ENCODE peak calls at places on chromosome 10, in six cellular contexts. Q is HCT116, G is H1, F is K562, B is HepG2, A is SK-N-SH. H is an unnamed sample.

GRCh38 chr10:35225204-35225603 is 98.6 kb downstream of the CREM start:
- DNase-seq in G (no peak), B (no peak), Q (no peak), A (no peak), F (no peak), H (no peak)

GRCh38 chr10:131700032-131700431 is 200.8 kb upstream of the PPP2R2D start:
- DNase-seq in Q (no peak), G (no peak), F (no peak), B (no peak), A (no peak), H (no peak)

GRCh38 chr10:100995171-100995570 is 4.4 kb upstream of the LZTS2 start:
- DNase-seq in Q (no peak), G (no peak), A (no peak), B (no peak), F (no peak), H (no peak)

GRCh38 chr10:87685832-87686589 is 26.3 kb downstream of the PAPSS2 start:
- DNase-seq in F (no peak), G (no peak), Q (no peak), B (no peak), A (no peak), H (no peak)

GRCh38 chr10:50582766-50583762 is 40.7 kb downstream of the SGMS1 start:
- DNase-seq in Q (no peak), F (peak), A (no peak), B (no peak), G (no peak), H (peak)

GRCh38 chr10:126380352-126381076 is 7.8 kb downstream of the ADAM12 start:
- DNase-seq in Q (no peak), B (no peak), G (no peak), F (no peak), A (peak), H (no peak)

GRCh38 chr10:48466611-48467240 is 138.1 kb downstream of the ARHGAP22 start:
- DNase-seq in B (no peak), Q (no peak), F (no peak), A (no peak), G (no peak), H (no peak)

GRCh38 chr10:60789340-60789739 is 11.1 kb downstream of the CDK1 start:
- DNase-seq in G (no peak), F (no peak), B (no peak), Q (no peak), A (no peak), H (no peak)

GRCh38 chr10:77844713-77845454 is 81.7 kb downstream of the DLG5 start:
- DNase-seq in A (no peak), G (no peak), Q (peak), B (no peak), F (no peak), H (peak)

GRCh38 chr10:110641256-110641655 is 2.9 kb upstream of the RBM20 start:
- DNase-seq in G (no peak), B (peak), A (peak), Q (peak), F (peak), H (no peak)

GRCh38 chr10:110802090-110802489 is 69.6 kb upstream of the PDCD4 start:
- DNase-seq in F (no peak), Q (no peak), A (no peak), G (no peak), B (no peak), H (no peak)

GRCh38 chr10:66284621-66285020 is 641.2 kb upstream of the LRRTM3 start:
- DNase-seq in F (no peak), G (no peak), Q (no peak), B (no peak), A (no peak), H (no peak)

GRCh38 chr10:15642095-15642494 is 77.6 kb downstream of the ITGA8 start:
- DNase-seq in B (no peak), F (no peak), A (no peak), Q (no peak), G (no peak), H (no peak)

DNA sequence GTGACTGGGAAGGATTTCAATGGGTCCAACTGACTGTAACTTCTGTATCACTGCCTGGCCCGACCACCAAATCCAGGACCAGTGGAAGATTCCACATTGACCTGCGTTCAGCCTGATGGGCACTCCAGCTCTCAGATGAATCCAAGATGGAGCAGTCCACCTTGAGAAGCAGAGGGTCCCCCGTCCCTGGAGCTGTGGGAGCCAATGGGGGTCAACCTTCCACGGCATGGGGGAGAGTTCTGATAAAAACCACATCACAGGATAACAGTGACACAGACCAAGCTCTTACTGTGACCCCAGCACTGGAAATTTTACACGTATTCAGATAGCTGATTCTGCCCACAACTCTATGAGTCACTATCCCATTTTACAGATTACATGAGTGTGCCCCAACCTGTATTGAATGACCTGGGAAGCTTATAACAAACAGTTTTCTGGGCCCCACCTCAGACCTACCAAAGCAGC is 11.2 kb downstream of the ZCCHC24 start:
- DNase-seq in F (peak), B (no peak), Q (no peak), A (no peak), G (no peak), H (no peak)
- TF ChIP-seq JUND in F (peak), B (no peak), Q (no peak), A (no peak), G (no peak), H (no peak)

DNA sequence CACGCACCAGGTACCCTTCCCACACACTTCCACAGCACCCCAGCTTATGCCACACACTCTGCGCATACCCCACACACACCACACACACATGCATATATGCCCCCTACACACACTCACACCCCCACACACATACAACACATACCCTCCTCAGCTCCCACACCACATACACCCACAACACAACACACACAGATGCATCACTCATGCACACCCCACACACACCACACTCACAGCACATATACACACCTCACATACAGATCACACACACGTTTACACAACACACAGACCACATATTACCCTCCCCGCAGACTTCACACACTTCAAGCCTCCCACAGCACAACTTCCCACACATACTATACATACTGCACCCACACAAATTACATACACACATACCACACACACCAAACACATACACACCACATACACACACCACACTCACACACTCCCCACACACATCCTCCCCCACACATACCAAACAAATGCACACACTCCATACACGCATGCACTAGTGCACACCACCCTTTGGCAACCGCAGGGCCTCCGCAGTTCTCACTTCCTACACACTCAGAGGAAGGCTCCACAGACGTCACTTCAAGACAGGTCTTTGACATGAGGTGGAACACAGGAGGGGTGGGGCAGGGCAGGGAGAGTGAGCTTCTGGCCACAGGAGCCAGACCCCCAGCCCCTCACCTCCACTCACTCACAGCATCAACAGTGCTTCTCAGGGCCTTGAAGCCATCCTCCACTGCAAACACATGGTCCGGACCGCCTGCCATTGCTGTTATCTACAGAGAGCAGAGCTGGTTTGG is 18.5 kb upstream of the ANTXRL start:
- DNase-seq in F (no peak), A (no peak), B (no peak), G (no peak), Q (no peak), H (no peak)
- TF ChIP-seq JUND in F (no peak), A (no peak), B (no peak), G (no peak), Q (no peak), H (no peak)

GRCh38 chr10:10821926-10822325 is 195.7 kb upstream of the CELF2 start:
- DNase-seq in Q (no peak), F (no peak), G (no peak), A (no peak), B (no peak), H (no peak)
- TF ChIP-seq JUND in Q (no peak), F (no peak), G (no peak), A (no peak), B (no peak), H (no peak)

GRCh38 chr10:23157691-23158369 is 34.3 kb upstream of the PTF1A start:
- DNase-seq in Q (peak), G (no peak), F (peak), A (peak), B (peak), H (peak)
- TF ChIP-seq JUND in Q (peak), G (no peak), F (peak), A (no peak), B (no peak), H (no peak)

DNA sequence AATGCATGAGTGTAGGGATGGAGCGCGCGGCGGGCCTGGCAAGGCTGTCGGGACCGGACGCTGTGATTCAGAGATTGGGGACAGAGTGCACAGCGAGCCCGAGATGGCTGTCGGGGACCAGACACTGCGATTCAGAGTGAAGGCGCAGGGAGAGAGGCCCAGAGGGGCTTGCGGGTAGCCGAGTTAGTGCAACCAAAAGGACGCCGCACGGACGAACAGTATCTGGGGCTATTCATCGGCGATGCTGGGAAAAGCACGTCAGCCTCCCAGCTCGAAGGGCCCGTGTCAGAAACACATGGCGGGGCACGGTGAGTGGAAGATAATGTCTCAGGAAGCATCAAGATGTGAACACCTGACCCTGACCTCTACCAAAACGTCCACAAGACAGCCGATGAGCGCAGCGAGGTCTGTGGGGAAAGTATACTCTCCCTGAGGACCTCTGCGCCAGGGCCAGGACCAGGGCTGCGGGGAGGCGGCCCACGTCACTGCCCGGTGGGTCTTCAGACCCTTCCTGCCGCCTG is 215.8 kb downstream of the ZMYND11 start:
- DNase-seq in G (no peak), B (no peak), F (no peak), Q (no peak), A (no peak), H (no peak)
- TF ChIP-seq JUND in G (no peak), B (no peak), F (no peak), Q (no peak), A (no peak), H (no peak)

GRCh38 chr10:89476676-89477075 is 58.7 kb downstream of the SLC16A12 start:
- DNase-seq in F (no peak), A (no peak), G (no peak), B (peak), Q (no peak), H (peak)

GRCh38 chr10:89478739-89479116 is 56.7 kb downstream of the SLC16A12 start:
- DNase-seq in G (no peak), B (no peak), F (no peak), A (no peak), Q (no peak), H (no peak)

GRCh38 chr10:89479255-89479654 is 56.1 kb downstream of the SLC16A12 start:
- DNase-seq in A (no peak), F (no peak), G (no peak), Q (no peak), B (no peak), H (no peak)

GRCh38 chr10:89480047-89480446 is 55.3 kb downstream of the SLC16A12 start:
- DNase-seq in A (no peak), B (no peak), Q (no peak), F (no peak), G (no peak), H (no peak)

DNA sequence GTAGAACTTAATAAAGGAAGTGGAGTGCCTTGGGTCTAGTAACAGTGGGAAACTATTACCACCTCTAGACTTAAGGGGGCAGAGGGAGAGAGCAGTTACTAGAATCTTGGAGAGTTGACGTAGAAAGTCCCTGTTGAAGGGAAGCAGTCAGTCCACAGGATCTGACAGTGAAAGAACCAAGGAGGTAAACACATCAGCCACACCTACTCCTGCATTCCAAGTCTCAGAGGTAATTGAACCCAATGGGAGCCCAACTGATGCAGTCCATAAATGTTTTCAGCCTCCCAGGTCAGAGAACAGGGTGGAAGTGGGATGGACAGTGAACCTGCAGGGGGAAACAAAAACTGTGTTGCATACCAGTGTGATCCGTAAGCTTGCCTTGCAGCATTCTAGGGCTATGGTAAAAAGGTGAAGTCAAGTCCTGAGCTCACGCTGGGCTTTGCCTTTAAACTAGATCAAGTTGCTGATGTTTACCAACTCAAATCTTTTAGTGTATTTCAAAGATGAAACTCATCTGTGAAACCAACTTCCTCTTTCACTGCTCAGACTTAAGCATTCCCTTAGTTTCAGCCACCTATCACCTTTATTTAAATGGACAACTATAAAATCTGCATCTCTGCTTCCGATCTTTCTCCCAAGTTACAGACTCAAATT is 57.2 kb downstream of the SLC16A12 start:
- DNase-seq in A (no peak), G (no peak), B (no peak), F (no peak), Q (no peak), H (peak)
- TF ChIP-seq JUND in A (no peak), G (no peak), B (no peak), F (no peak), Q (no peak), H (no peak)

H was measured in T47D.